ENCODE peak calls at places on chromosomes 6 and 20, in four cellular contexts. P is A549, N is fibroblast of lung, T is GM10248. V is an unnamed sample.

GRCh38 chr6:39791850-39792500 is at the start of gene DAAM2:
- DNase-seq in P (no peak), N (peak), T (no peak), V (peak)

GRCh38 chr20:56166781-56167465 is 81.6 kb upstream of the MC3R start:
- DNase-seq in P (no peak), N (no peak), T (no peak), V (no peak)

GRCh38 chr6:22906091-22906549 is 336.8 kb downstream of the HDGFL1 start:
- DNase-seq in P (peak), N (peak), T (no peak), V (no peak)

GRCh38 chr6:150027806-150028565 is 2.7 kb upstream of the RAET1L start:
- DNase-seq in P (no peak), N (no peak), T (no peak), V (no peak)

GRCh38 chr6:127484207-127484858 is 25.1 kb upstream of the KIAA0408 start:
- DNase-seq in P (peak), N (peak), T (peak), V (no peak)

GRCh38 chr6:54053893-54054391 is 57.3 kb upstream of the MLIP start:
- DNase-seq in P (peak), N (peak), T (no peak), V (no peak)

GRCh38 chr6:4802312-4802935 is 26.2 kb downstream of the CDYL start:
- DNase-seq in P (no peak), N (no peak), T (peak), V (no peak)

GRCh38 chr6:146890644-146891434 is 292.1 kb downstream of the ADGB start:
- DNase-seq in P (no peak), N (no peak), T (no peak), V (no peak)

GRCh38 chr6:11427827-11428245 is 109.7 kb upstream of the TMEM170B start:
- DNase-seq in P (no peak), N (no peak), T (no peak), V (no peak)

GRCh38 chr6:30819287-30819917 is 64.9 kb upstream of the DDR1 start:
- DNase-seq in P (no peak), N (no peak), T (no peak), V (no peak)

GRCh38 chr6:31659649-31660223 is 842 bp downstream of the C6orf47 start:
- DNase-seq in P (no peak), N (peak), T (no peak), V (no peak)

GRCh38 chr6:83884523-83884922 is 25.0 kb downstream of the CYB5R4 start:
- DNase-seq in P (peak), N (peak), T (peak), V (no peak)

GRCh38 chr6:46366190-46366900 is 124.9 kb downstream of the RCAN2 start:
- DNase-seq in P (no peak), N (no peak), T (no peak), V (no peak)

GRCh38 chr6:66328181-66328580 is 621.2 kb upstream of the EYS start:
- DNase-seq in P (no peak), N (peak), T (no peak), V (no peak)

GRCh38 chr6:111589366-111589765 is 16.3 kb downstream of the TRAF3IP2 start:
- DNase-seq in P (peak), N (peak), T (no peak), V (no peak)

GRCh38 chr20:44714701-44715494 is at the start of gene CCN5:
- DNase-seq in P (peak), N (peak), T (no peak), V (no peak)

GRCh38 chr20:45946149-45946970 is 11.9 kb downstream of the PCIF1 start:
- DNase-seq in P (no peak), N (peak), T (no peak), V (no peak)

GRCh38 chr20:45771182-45771759 is 20.4 kb downstream of the WFDC3 start:
- DNase-seq in P (peak), N (peak), T (peak), V (peak)

GRCh38 chr6:11711644-11711993 is 67.0 kb downstream of the ADTRP start:
- DNase-seq in P (no peak), N (peak), T (peak), V (no peak)

GRCh38 chr6:3341467-3341866 is 82.7 kb downstream of the PSMG4 start:
- DNase-seq in P (no peak), N (peak), T (no peak), V (no peak)

GRCh38 chr6:100808638-100809275 is 72.4 kb downstream of the ASCC3 start:
- DNase-seq in P (no peak), N (peak), T (no peak), V (no peak)

GRCh38 chr6:44732243-44732642 is 344.7 kb downstream of the CDC5L start:
- DNase-seq in P (no peak), N (no peak), T (no peak), V (no peak)

GRCh38 chr6:17013701-17014100 is 88.1 kb upstream of the STMND1 start:
- DNase-seq in P (no peak), N (peak), T (no peak), V (no peak)

GRCh38 chr6:160929831-160930230 is 61.7 kb upstream of the MAP3K4 start:
- DNase-seq in P (no peak), N (no peak), T (no peak), V (no peak)

GRCh38 chr20:30612344-30612743 is 645.1 kb upstream of the DEFB115 start:
- DNase-seq in P (no peak), N (no peak), T (no peak), V (no peak)

GRCh38 chr6:52557389-52558265 is 19.2 kb downstream of the TRAM2 start:
- DNase-seq in P (no peak), N (peak), T (no peak), V (no peak)

GRCh38 chr6:64230530-64230929 is 594.9 kb downstream of the PHF3 start:
- DNase-seq in P (no peak), N (no peak), T (no peak), V (no peak)

GRCh38 chr6:129120856-129121255 is 237.9 kb downstream of the LAMA2 start:
- DNase-seq in P (no peak), N (no peak), T (no peak), V (no peak)

GRCh38 chr20:22684072-22684762 is 99.8 kb upstream of the FOXA2 start:
- DNase-seq in P (peak), N (peak), T (peak), V (peak)

GRCh38 chr20:62924567-62925419 is 1.5 kb downstream of the DIDO1 start:
- DNase-seq in P (peak), N (peak), T (no peak), V (no peak)

GRCh38 chr6:108142240-108142639 is 23.6 kb upstream of the NR2E1 start:
- DNase-seq in P (no peak), N (no peak), T (no peak), V (no peak)
- TF ChIP-seq CTCF in P (no peak), N (no peak), T (no peak), V (no peak)

GRCh38 chr6:158939255-158940170 is 60.5 kb downstream of the RSPH3 start:
- DNase-seq in P (no peak), N (no peak), T (no peak), V (no peak)
- TF ChIP-seq CTCF in P (no peak), N (no peak), T (peak), V (no peak)

DNA sequence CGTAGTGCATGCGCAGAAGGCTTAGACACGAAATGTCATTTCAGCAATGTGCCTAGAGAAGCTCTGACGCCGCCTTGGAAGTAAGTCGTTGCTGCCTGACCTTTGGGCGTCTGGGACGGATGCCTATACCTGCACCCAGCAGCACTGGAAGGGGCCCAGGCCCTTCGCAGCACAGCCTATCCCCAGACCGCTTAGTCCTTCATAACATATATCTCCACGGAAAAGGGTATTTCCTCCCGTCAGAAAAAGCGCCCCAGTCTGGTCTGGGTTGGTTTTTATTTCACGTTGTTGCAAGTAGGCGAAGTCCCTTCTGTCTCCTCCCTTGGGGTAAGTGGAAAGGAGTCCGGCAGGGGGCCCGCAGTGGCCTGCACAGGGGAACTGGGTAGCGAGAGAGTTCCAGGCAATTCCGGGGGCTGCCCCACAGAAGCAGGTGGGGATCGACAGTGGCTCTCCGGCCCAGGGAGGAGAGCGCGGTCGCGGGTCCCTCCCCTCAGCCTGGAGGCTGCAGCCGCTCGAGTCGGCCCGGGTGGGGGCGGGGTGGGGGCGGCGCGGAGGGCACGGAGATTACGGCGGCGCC is 558 bp upstream of the EYA4 start:
- DNase-seq in P (peak), N (peak), T (peak), V (peak)
- TF ChIP-seq CTCF in P (no peak), N (peak), T (no peak), V (no peak)

GRCh38 chr6:151067684-151068596 is 171.8 kb upstream of the AKAP12 start:
- DNase-seq in P (peak), N (peak), T (no peak), V (no peak)

GRCh38 chr6:151068761-151069312 is 170.9 kb upstream of the AKAP12 start:
- DNase-seq in P (no peak), N (peak), T (no peak), V (no peak)

GRCh38 chr6:151070666-151071065 is 169.1 kb upstream of the AKAP12 start:
- DNase-seq in P (peak), N (peak), T (no peak), V (no peak)

GRCh38 chr6:151071295-151071694 is 168.5 kb upstream of the AKAP12 start:
- DNase-seq in P (peak), N (peak), T (no peak), V (no peak)

GRCh38 chr6:151069641-151070040 is 170.1 kb upstream of the AKAP12 start:
- DNase-seq in P (no peak), N (no peak), T (no peak), V (no peak)
- TF ChIP-seq CTCF in P (no peak), N (no peak), T (no peak), V (no peak)

DNA sequence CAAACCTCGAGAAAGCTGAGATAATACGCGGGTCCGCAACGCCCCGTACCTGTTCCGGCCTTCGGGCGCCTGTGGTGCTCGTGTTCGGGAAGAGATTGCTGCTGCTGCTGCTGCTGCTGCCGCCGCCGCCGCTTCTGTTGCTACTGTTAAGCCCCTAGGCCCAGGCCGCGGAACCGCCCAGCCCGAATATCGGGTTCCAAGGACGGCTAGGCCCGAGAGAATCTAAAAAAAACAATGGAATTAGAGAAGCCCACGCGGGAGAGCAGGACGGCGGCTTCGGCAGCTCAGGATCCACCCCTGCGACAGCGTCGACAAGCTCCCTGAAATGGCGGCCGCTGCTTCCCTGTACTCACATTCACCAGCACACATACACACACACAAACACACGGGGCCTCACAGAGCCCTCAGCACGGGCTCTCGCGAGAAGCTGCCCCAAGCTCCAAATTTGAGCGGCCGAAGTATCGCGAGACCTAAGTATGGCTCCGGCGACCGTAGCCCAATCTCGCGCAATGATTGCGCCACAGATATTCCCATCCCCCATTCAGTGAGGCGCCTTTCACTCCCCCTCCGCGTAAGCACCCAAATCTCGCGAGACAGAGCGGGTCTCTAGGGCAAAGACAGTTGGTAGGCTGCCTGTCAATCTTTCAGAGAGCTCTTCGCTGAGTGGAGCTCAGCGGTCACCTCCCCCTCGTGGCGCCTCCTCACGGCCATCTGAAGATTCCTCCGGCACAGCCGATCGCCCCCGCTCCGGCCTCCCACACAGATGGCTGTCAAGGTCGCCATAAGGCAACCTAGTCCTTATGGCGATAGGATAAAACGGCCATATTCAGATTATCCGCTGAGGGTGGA is at the start of gene RBM39:
- DNase-seq in P (peak), N (peak), T (peak), V (peak)
- TF ChIP-seq CTCF in P (no peak), N (peak), T (peak), V (no peak)

GRCh38 chr6:114334237-114334636 is 8.6 kb downstream of the HS3ST5 start:
- DNase-seq in P (no peak), N (no peak), T (no peak), V (no peak)
- TF ChIP-seq CTCF in P (no peak), N (no peak), T (no peak), V (no peak)

V was measured in endothelial cell.